ENCODE peak calls at places on chromosomes 5 and 9, in seven cellular contexts. S is spleen; T is CD8-positive, alpha-beta memory T cell; R is adrenal gland; H is tibial artery; K is upper lobe of left lung; J is hepatocyte. B is an unnamed sample.

GRCh38 chr5:149389552-149390495 is 10.7 kb upstream of the IL17B start:
- DNase-seq in S (no peak), T (no peak), R (no peak), H (no peak), K (no peak), J (no peak), B (peak; percentile 89)

GRCh38 chr9:99873531-99873930 is 32.9 kb upstream of the STX17 start:
- DNase-seq in S (no peak), T (no peak), R (peak; percentile 28), H (no peak), K (no peak), J (no peak), B (no peak)

GRCh38 chr9:97802276-97802675 is 50.8 kb upstream of the FOXE1 start:
- DNase-seq in S (no peak), T (no peak), R (no peak), H (no peak), K (peak; percentile 47), J (peak; percentile 74), B (no peak)

GRCh38 chr9:112028242-112029221 is 131.9 kb downstream of the UGCG start:
- DNase-seq in S (no peak), T (no peak), R (no peak), H (no peak), K (no peak), J (no peak), B (no peak)

GRCh38 chr5:93422652-93423332 is 158.2 kb downstream of the NR2F1-AS1 start:
- DNase-seq in S (no peak), T (no peak), R (no peak), H (no peak), K (no peak), J (no peak), B (no peak)

GRCh38 chr5:124995451-124995850 is 249.0 kb upstream of the ZNF608 start:
- DNase-seq in S (no peak), T (no peak), R (no peak), H (no peak), K (no peak), J (no peak), B (no peak)

GRCh38 chr5:152405145-152405544 is at the start of gene NMUR2:
- DNase-seq in S (no peak), T (no peak), R (no peak), H (no peak), K (no peak), J (peak; percentile 17), B (peak; percentile 20)

GRCh38 chr5:129716235-129717030 is 31.5 kb upstream of the MINAR2 start:
- DNase-seq in S (no peak), T (no peak), R (no peak), H (no peak), K (no peak), J (no peak), B (no peak)

GRCh38 chr5:56640763-56641406 is 174.5 kb upstream of the MAP3K1 start:
- DNase-seq in S (peak; percentile 77), T (no peak), R (peak; percentile 26), H (no peak), K (no peak), J (no peak), B (no peak)

GRCh38 chr9:15306068-15306756 is 804 bp downstream of the TTC39B start:
- DNase-seq in S (peak; percentile 88), T (peak; percentile 55), R (peak; percentile 42), H (peak; percentile 83), K (peak; percentile 88), J (peak; percentile 84), B (peak; percentile 53)

GRCh38 chr5:173637340-173637739 is 20.9 kb upstream of the BOD1 start:
- DNase-seq in S (no peak), T (no peak), R (no peak), H (no peak), K (no peak), J (no peak), B (no peak)

GRCh38 chr9:76394023-76394895 is at the start of gene RFK:
- DNase-seq in S (peak; percentile 98), T (peak; percentile 95), R (peak; percentile 90), H (peak; percentile 94), K (peak; percentile 96), J (peak; percentile 96), B (peak; percentile 95)

GRCh38 chr5:2387224-2388004 is 364.1 kb downstream of the IRX2 start:
- DNase-seq in S (no peak), T (no peak), R (no peak), H (no peak), K (peak; percentile 73), J (no peak), B (no peak)

GRCh38 chr9:94911211-94911610 is 184.7 kb downstream of the AOPEP start:
- DNase-seq in S (no peak), T (no peak), R (no peak), H (no peak), K (no peak), J (no peak), B (peak; percentile 45)

GRCh38 chr9:133163559-133164208 is at the start of gene GBGT1:
- DNase-seq in S (peak; percentile 93), T (peak; percentile 37), R (peak; percentile 58), H (peak; percentile 83), K (peak; percentile 95), J (peak; percentile 63), B (peak; percentile 58)

GRCh38 chr5:51397996-51398395 is 14.7 kb downstream of the ISL1 start:
- DNase-seq in S (no peak), T (no peak), R (no peak), H (no peak), K (no peak), J (no peak), B (no peak)

GRCh38 chr9:133711428-133712220 is 26.5 kb downstream of the SARDH start:
- DNase-seq in S (peak; percentile 75), T (no peak), R (peak; percentile 52), H (peak; percentile 61), K (peak; percentile 76), J (no peak), B (peak; percentile 80)

GRCh38 chr5:157148734-157149615 is 6.3 kb upstream of the MED7 start:
- DNase-seq in S (no peak), T (peak; percentile 81), R (peak; percentile 62), H (no peak), K (no peak), J (peak; percentile 85), B (peak; percentile 49)

GRCh38 chr9:127776195-127776918 is 2.1 kb downstream of the SH2D3C start:
- DNase-seq in S (peak; percentile 93), T (peak; percentile 87), R (no peak), H (no peak), K (no peak), J (no peak), B (peak; percentile 66)

DNA sequence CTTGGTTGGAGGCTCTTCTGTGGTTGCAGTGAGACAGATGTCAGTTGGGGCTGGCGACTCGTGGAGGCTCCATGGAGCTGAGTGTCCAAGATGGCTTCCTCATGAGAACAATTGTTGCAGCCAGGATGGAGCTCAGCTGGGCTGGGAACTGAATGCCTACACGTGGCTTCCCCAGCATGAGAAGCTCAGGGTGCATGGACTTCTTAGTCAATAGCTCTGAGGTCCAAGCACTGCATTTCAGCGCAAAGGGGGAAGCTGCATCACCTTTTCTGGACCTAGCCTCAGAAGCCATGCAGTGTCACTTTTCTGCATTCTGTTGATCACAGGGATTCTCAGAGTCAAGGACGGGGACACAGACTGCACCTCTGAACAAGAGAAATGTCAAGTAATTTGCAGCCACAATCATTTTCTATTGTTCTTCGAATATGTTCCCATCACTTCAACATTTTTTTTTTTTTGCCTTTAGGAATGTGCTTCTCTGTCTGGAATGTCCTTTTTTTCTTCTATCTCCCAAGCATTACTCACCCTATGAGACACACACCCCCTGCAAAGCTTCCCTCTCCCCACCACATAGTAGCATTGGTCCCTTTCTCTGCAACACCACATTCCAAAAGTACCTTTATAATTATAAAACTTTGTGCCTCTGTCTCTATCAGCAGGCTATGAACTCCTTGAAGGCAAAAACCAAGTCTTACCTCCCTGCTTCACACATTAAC is 57.5 kb upstream of the STK32A start:
- DNase-seq in S (no peak), T (no peak), R (no peak), H (no peak), K (no peak), J (no peak), B (no peak)
- H3K27ac ChIP-seq in S (no peak overlapping the region), T (no peak overlapping the region), R (no peak overlapping the region), H (no peak overlapping the region), K (no peak overlapping the region), J (no peak overlapping the region), B (no peak overlapping the region)

DNA sequence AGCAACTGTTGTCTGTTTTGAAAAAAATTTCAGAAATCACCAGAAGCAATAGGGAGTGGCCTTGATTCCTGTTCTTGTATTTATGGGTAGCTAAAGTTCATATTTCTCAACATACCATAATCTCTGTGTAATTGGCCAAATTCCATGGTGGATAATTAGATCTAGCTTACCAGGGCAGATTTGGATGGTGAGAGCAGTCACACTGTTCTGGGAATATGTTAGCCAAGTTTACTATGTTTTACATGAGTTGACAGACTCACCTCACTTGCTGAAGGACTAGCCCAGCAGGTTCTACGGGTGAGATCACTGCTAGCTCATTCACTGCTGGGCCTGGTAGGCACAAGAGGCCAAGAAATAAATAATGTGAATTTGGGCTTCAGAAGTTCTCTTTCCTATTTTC is 32.7 kb upstream of the CDKN2B start:
- DNase-seq in S (no peak), T (no peak), R (no peak), H (no peak), K (no peak), J (peak; percentile 67), B (peak; percentile 76)
- H3K4me1 ChIP-seq in S (peaks cover 11% of the 10 kb centered on the region), T (no peaks in the 10 kb centered on the region), R (peaks cover 15% of the 10 kb centered on the region), H (no peaks in the 10 kb centered on the region), K (peaks cover 14% of the 10 kb centered on the region), J (peaks cover 9% of the 10 kb centered on the region), B (peaks cover 46% of the 10 kb centered on the region)

GRCh38 chr5:33973271-33973670 is 11.2 kb downstream of the SLC45A2 start:
- DNase-seq in S (no peak), T (no peak), R (no peak), H (no peak), K (no peak), J (no peak), B (no peak)

GRCh38 chr5:33968133-33969005 is 16.1 kb downstream of the SLC45A2 start:
- DNase-seq in S (no peak), T (no peak), R (no peak), H (no peak), K (no peak), J (no peak), B (no peak)

GRCh38 chr5:33964132-33964531 is 20.4 kb downstream of the SLC45A2 start:
- DNase-seq in S (no peak), T (no peak), R (no peak), H (no peak), K (no peak), J (no peak), B (no peak)

GRCh38 chr5:33969572-33970452 is 14.7 kb downstream of the SLC45A2 start:
- DNase-seq in S (no peak), T (peak; percentile 11), R (peak; percentile 43), H (no peak), K (no peak), J (peak; percentile 68), B (peak; percentile 35)
- H3K27ac ChIP-seq in S (no peak overlapping the region), T (no peak overlapping the region), R (no peak overlapping the region), H (no peak overlapping the region), K (no peak overlapping the region), J (no peak overlapping the region), B (no peak overlapping the region)

DNA sequence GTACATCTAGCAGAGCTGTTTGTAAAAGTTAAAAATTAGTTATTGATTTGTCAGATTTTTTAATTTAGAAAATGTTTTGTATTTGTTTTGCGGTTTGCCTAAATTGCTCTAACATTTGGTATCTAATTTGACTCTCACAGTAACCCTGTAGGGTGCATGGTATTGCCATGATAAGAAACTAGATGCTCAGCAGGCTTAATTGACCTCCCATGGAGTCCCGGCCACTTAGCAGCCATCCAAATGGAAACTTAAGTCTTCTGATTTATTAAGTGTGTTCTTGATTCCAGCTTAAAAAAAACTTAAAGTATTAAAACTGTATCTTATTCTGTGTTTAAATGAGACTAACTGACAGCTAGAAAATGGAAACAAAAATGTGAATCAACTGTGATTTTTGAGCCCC is 54.5 kb downstream of the CAST start:
- DNase-seq in S (no peak), T (no peak), R (no peak), H (no peak), K (no peak), J (no peak), B (no peak)
- H3K4me1 ChIP-seq in S (no peaks in the 10 kb centered on the region), T (peaks cover 33% of the 10 kb centered on the region), R (peaks cover 55% of the 10 kb centered on the region), H (no peaks in the 10 kb centered on the region), K (peaks cover 77% of the 10 kb centered on the region), J (peaks cover 34% of the 10 kb centered on the region), B (peaks cover 2% of the 10 kb centered on the region)